ENCODE peak calls at places on chromosome 18, in ten cellular contexts. One of them, this sample, is unnamed.

GRCh38 chr18:63022429-63023022 is 297.0 kb downstream of the BCL2 start:
- DNase-seq in LHCN-M2: no peak
- DNase-seq in adrenal gland: no peak
- DNase-seq in mucosa of gallbladder: no peak
- DNase-seq in nephron progenitor cell: peak
- DNase-seq in activated CD4-positive, alpha-beta T cell treated with anti-CD3 and anti-CD28 coated beads, Interleukin-2, amount 50 U/mL, for 1 hour: no peak
- DNase-seq in AG09319: no peak
- DNase-seq in ovary: no peak
- DNase-seq in hepatocyte: no peak
- DNase-seq in Right ventricle myocardium inferior: no peak
- DNase-seq in this sample: no peak

GRCh38 chr18:56770873-56771272 is 119.7 kb downstream of the WDR7 start:
- DNase-seq in LHCN-M2: peak
- DNase-seq in adrenal gland: no peak
- DNase-seq in mucosa of gallbladder: no peak
- DNase-seq in nephron progenitor cell: no peak
- DNase-seq in activated CD4-positive, alpha-beta T cell treated with anti-CD3 and anti-CD28 coated beads, Interleukin-2, amount 50 U/mL, for 1 hour: no peak
- DNase-seq in AG09319: peak
- DNase-seq in ovary: no peak
- DNase-seq in hepatocyte: no peak
- DNase-seq in Right ventricle myocardium inferior: no peak
- DNase-seq in this sample: no peak

GRCh38 chr18:70233974-70234373 is 28.5 kb upstream of the RTTN start:
- DNase-seq in LHCN-M2: no peak
- DNase-seq in adrenal gland: no peak
- DNase-seq in mucosa of gallbladder: no peak
- DNase-seq in nephron progenitor cell: no peak
- DNase-seq in activated CD4-positive, alpha-beta T cell treated with anti-CD3 and anti-CD28 coated beads, Interleukin-2, amount 50 U/mL, for 1 hour: no peak
- DNase-seq in AG09319: no peak
- DNase-seq in ovary: no peak
- DNase-seq in hepatocyte: no peak
- DNase-seq in Right ventricle myocardium inferior: no peak
- DNase-seq in this sample: no peak

GRCh38 chr18:11149441-11150270 is at the start of gene PIEZO2:
- DNase-seq in LHCN-M2: peak
- DNase-seq in adrenal gland: peak
- DNase-seq in mucosa of gallbladder: peak
- DNase-seq in nephron progenitor cell: peak
- DNase-seq in activated CD4-positive, alpha-beta T cell treated with anti-CD3 and anti-CD28 coated beads, Interleukin-2, amount 50 U/mL, for 1 hour: no peak
- DNase-seq in AG09319: no peak
- DNase-seq in ovary: peak
- DNase-seq in hepatocyte: peak
- DNase-seq in Right ventricle myocardium inferior: peak
- DNase-seq in this sample: peak

GRCh38 chr18:72674710-72675109 is 130.6 kb upstream of the CBLN2 start:
- DNase-seq in LHCN-M2: no peak
- DNase-seq in adrenal gland: no peak
- DNase-seq in mucosa of gallbladder: no peak
- DNase-seq in nephron progenitor cell: no peak
- DNase-seq in activated CD4-positive, alpha-beta T cell treated with anti-CD3 and anti-CD28 coated beads, Interleukin-2, amount 50 U/mL, for 1 hour: no peak
- DNase-seq in AG09319: no peak
- DNase-seq in ovary: no peak
- DNase-seq in hepatocyte: no peak
- DNase-seq in Right ventricle myocardium inferior: no peak
- DNase-seq in this sample: no peak

GRCh38 chr18:9648431-9649163 is 34.2 kb upstream of the PPP4R1 start:
- DNase-seq in LHCN-M2: no peak
- DNase-seq in adrenal gland: no peak
- DNase-seq in mucosa of gallbladder: no peak
- DNase-seq in nephron progenitor cell: no peak
- DNase-seq in activated CD4-positive, alpha-beta T cell treated with anti-CD3 and anti-CD28 coated beads, Interleukin-2, amount 50 U/mL, for 1 hour: no peak
- DNase-seq in AG09319: no peak
- DNase-seq in ovary: no peak
- DNase-seq in hepatocyte: no peak
- DNase-seq in Right ventricle myocardium inferior: no peak
- DNase-seq in this sample: no peak

GRCh38 chr18:43031169-43031568 is 84.3 kb downstream of the RIT2 start:
- DNase-seq in LHCN-M2: no peak
- DNase-seq in adrenal gland: no peak
- DNase-seq in mucosa of gallbladder: no peak
- DNase-seq in nephron progenitor cell: no peak
- DNase-seq in activated CD4-positive, alpha-beta T cell treated with anti-CD3 and anti-CD28 coated beads, Interleukin-2, amount 50 U/mL, for 1 hour: no peak
- DNase-seq in AG09319: no peak
- DNase-seq in ovary: no peak
- DNase-seq in hepatocyte: no peak
- DNase-seq in Right ventricle myocardium inferior: no peak
- DNase-seq in this sample: no peak

GRCh38 chr18:50218432-50219197 is 23.7 kb upstream of the MYO5B start:
- DNase-seq in LHCN-M2: no peak
- DNase-seq in adrenal gland: no peak
- DNase-seq in mucosa of gallbladder: no peak
- DNase-seq in nephron progenitor cell: no peak
- DNase-seq in activated CD4-positive, alpha-beta T cell treated with anti-CD3 and anti-CD28 coated beads, Interleukin-2, amount 50 U/mL, for 1 hour: peak
- DNase-seq in AG09319: no peak
- DNase-seq in ovary: no peak
- DNase-seq in hepatocyte: peak
- DNase-seq in Right ventricle myocardium inferior: no peak
- DNase-seq in this sample: peak

GRCh38 chr18:56200381-56200831 is 438.0 kb downstream of the TXNL1 start:
- DNase-seq in LHCN-M2: peak
- DNase-seq in adrenal gland: no peak
- DNase-seq in mucosa of gallbladder: no peak
- DNase-seq in nephron progenitor cell: no peak
- DNase-seq in activated CD4-positive, alpha-beta T cell treated with anti-CD3 and anti-CD28 coated beads, Interleukin-2, amount 50 U/mL, for 1 hour: no peak
- DNase-seq in AG09319: no peak
- DNase-seq in ovary: no peak
- DNase-seq in hepatocyte: no peak
- DNase-seq in Right ventricle myocardium inferior: no peak
- DNase-seq in this sample: peak

GRCh38 chr18:71809711-71810110 is 734.4 kb downstream of the CBLN2 start:
- DNase-seq in LHCN-M2: no peak
- DNase-seq in adrenal gland: no peak
- DNase-seq in mucosa of gallbladder: no peak
- DNase-seq in nephron progenitor cell: no peak
- DNase-seq in activated CD4-positive, alpha-beta T cell treated with anti-CD3 and anti-CD28 coated beads, Interleukin-2, amount 50 U/mL, for 1 hour: no peak
- DNase-seq in AG09319: no peak
- DNase-seq in ovary: no peak
- DNase-seq in hepatocyte: no peak
- DNase-seq in Right ventricle myocardium inferior: no peak
- DNase-seq in this sample: no peak

GRCh38 chr18:32289480-32290075 is 99.7 kb downstream of the MEP1B start:
- DNase-seq in LHCN-M2: peak
- DNase-seq in adrenal gland: peak
- DNase-seq in mucosa of gallbladder: peak
- DNase-seq in nephron progenitor cell: peak
- DNase-seq in activated CD4-positive, alpha-beta T cell treated with anti-CD3 and anti-CD28 coated beads, Interleukin-2, amount 50 U/mL, for 1 hour: no peak
- DNase-seq in AG09319: peak
- DNase-seq in ovary: no peak
- DNase-seq in hepatocyte: peak
- DNase-seq in Right ventricle myocardium inferior: no peak
- DNase-seq in this sample: peak

GRCh38 chr18:61322265-61322873 is 10.9 kb upstream of the CDH20 start:
- DNase-seq in LHCN-M2: peak
- DNase-seq in adrenal gland: peak
- DNase-seq in mucosa of gallbladder: peak
- DNase-seq in nephron progenitor cell: peak
- DNase-seq in activated CD4-positive, alpha-beta T cell treated with anti-CD3 and anti-CD28 coated beads, Interleukin-2, amount 50 U/mL, for 1 hour: peak
- DNase-seq in AG09319: peak
- DNase-seq in ovary: no peak
- DNase-seq in hepatocyte: peak
- DNase-seq in Right ventricle myocardium inferior: peak
- DNase-seq in this sample: peak